ENCODE peak calls at places on chromosomes 7 and 10, in six cellular contexts. K is nephron progenitor cell, M is GM12864, V is NCI-H2081, X is fibroblast of lung, W is RCC 7860. N is an unnamed sample.

GRCh38 chr7:44876393-44876792 is 8.9 kb downstream of the PURB start:
- DNase-seq in K (no peak), M (no peak), V (no peak), X (no peak), W (no peak), N (no peak)

GRCh38 chr7:142890838-142891485 is 5.4 kb upstream of the TRPV6 start:
- DNase-seq in K (no peak), M (no peak), V (no peak), X (no peak), W (no peak), N (no peak)

GRCh38 chr10:70753841-70754621 is 31.1 kb downstream of the TBATA start:
- DNase-seq in K (no peak), M (no peak), V (no peak), X (no peak), W (no peak), N (no peak)

GRCh38 chr7:74029991-74030415 is 2.0 kb downstream of the ELN start:
- DNase-seq in K (no peak), M (no peak), V (no peak), X (no peak), W (no peak), N (no peak)

GRCh38 chr7:100726998-100727761 is 6.2 kb upstream of the ZAN start:
- DNase-seq in K (no peak), M (no peak), V (no peak), X (peak), W (no peak), N (no peak)

GRCh38 chr7:157897686-157898085 is 560.9 kb downstream of the DNAJB6 start:
- DNase-seq in K (no peak), M (no peak), V (no peak), X (no peak), W (no peak), N (no peak)

GRCh38 chr10:87723500-87723899 is 63.8 kb downstream of the PAPSS2 start:
- DNase-seq in K (no peak), M (no peak), V (no peak), X (no peak), W (no peak), N (no peak)

GRCh38 chr7:75617634-75618234 is 121.0 kb downstream of the HIP1 start:
- DNase-seq in K (no peak), M (no peak), V (no peak), X (no peak), W (no peak), N (no peak)

GRCh38 chr10:84256510-84257342 is 11.9 kb downstream of the RGR start:
- DNase-seq in K (peak), M (no peak), V (no peak), X (peak), W (no peak), N (no peak)

GRCh38 chr7:40580776-40581175 is 446.0 kb downstream of the SUGCT start:
- DNase-seq in K (no peak), M (no peak), V (no peak), X (no peak), W (no peak), N (no peak)

GRCh38 chr10:1896153-1896552 is 158.8 kb upstream of the ADARB2 start:
- DNase-seq in K (no peak), M (no peak), V (no peak), X (no peak), W (no peak), N (no peak)

GRCh38 chr10:104910712-104911111 is 269.6 kb downstream of the SORCS3 start:
- DNase-seq in K (no peak), M (no peak), V (no peak), X (no peak), W (no peak), N (no peak)

GRCh38 chr10:44766601-44767000 is 144.5 kb upstream of the TMEM72 start:
- DNase-seq in K (no peak), M (no peak), V (no peak), X (no peak), W (no peak), N (no peak)

GRCh38 chr7:2757904-2758672 is 70.1 kb downstream of the AMZ1 start:
- DNase-seq in K (no peak), M (peak), V (no peak), X (peak), W (peak), N (peak)

GRCh38 chr10:112151640-112152039 is 31.9 kb downstream of the GPAM start:
- DNase-seq in K (no peak), M (no peak), V (no peak), X (no peak), W (no peak), N (no peak)

GRCh38 chr7:2248984-2249694 is 7.1 kb downstream of the NUDT1 start:
- DNase-seq in K (no peak), M (no peak), V (no peak), X (peak), W (peak), N (no peak)

GRCh38 chr7:80412842-80413241 is 99.0 kb downstream of the GNAT3 start:
- DNase-seq in K (no peak), M (no peak), V (no peak), X (peak), W (no peak), N (no peak)

GRCh38 chr7:7761340-7761973 is 43.0 kb upstream of the RPA3 start:
- DNase-seq in K (no peak), M (no peak), V (peak), X (peak), W (peak), N (peak)

GRCh38 chr10:95242581-95243317 is 48.1 kb downstream of the PDLIM1 start:
- DNase-seq in K (peak), M (no peak), V (peak), X (peak), W (peak), N (peak)

GRCh38 chr10:26436848-26437247 is 1.3 kb upstream of the APBB1IP start:
- DNase-seq in K (no peak), M (no peak), V (no peak), X (no peak), W (no peak), N (no peak)